ENCODE peak calls at places on chromosomes 5 and 9, in eight cellular contexts. D, U, K, M, L, S, C and P are unnamed samples.

GRCh38 chr9:77597057-77597456 is 51.1 kb downstream of the GNA14 start:
- DNase-seq in D (no peak), U (no peak), K (no peak), M (peak), L (no peak), S (no peak), C (no peak), P (no peak)

GRCh38 chr9:132622144-132622543 is 39.7 kb downstream of the BARHL1 start:
- DNase-seq in D (no peak), U (peak), K (peak), M (no peak), L (no peak), S (no peak), C (no peak), P (no peak)

GRCh38 chr5:160075073-160075472 is 44.2 kb downstream of the PWWP2A start:
- DNase-seq in D (no peak), U (peak), K (peak), M (no peak), L (no peak), S (no peak), C (no peak), P (no peak)

GRCh38 chr9:121736964-121737462 is 85.6 kb downstream of the DAB2IP start:
- DNase-seq in D (peak), U (no peak), K (no peak), M (no peak), L (no peak), S (no peak), C (no peak), P (peak)

GRCh38 chr5:179373961-179374505 is 28.8 kb upstream of the ADAMTS2 start:
- DNase-seq in D (peak), U (no peak), K (no peak), M (no peak), L (no peak), S (no peak), C (no peak), P (no peak)

GRCh38 chr9:127158995-127159801 is 36.8 kb upstream of the ANGPTL2 start:
- DNase-seq in D (peak), U (peak), K (peak), M (no peak), L (peak), S (peak), C (peak), P (peak)

GRCh38 chr9:130689937-130690700 is 3.5 kb upstream of the EXOSC2 start:
- DNase-seq in D (peak), U (peak), K (peak), M (peak), L (peak), S (peak), C (peak), P (peak)

GRCh38 chr5:138287252-138287651 is 12.8 kb upstream of the GFRA3 start:
- DNase-seq in D (no peak), U (no peak), K (no peak), M (no peak), L (no peak), S (no peak), C (no peak), P (no peak)

GRCh38 chr9:95515272-95516113 is 1.3 kb downstream of the PTCH1 start:
- DNase-seq in D (peak), U (no peak), K (no peak), M (peak), L (no peak), S (peak), C (no peak), P (no peak)

GRCh38 chr5:1759378-1759970 is 40.2 kb downstream of the MRPL36 start:
- DNase-seq in D (no peak), U (no peak), K (no peak), M (no peak), L (no peak), S (no peak), C (no peak), P (no peak)

GRCh38 chr5:14665949-14666741 is 1.6 kb downstream of the OTULIN start:
- DNase-seq in D (peak), U (no peak), K (peak), M (peak), L (peak), S (peak), C (no peak), P (peak)

GRCh38 chr9:91740713-91741112 is 209.3 kb downstream of the ROR2 start:
- DNase-seq in D (no peak), U (peak), K (peak), M (no peak), L (no peak), S (no peak), C (no peak), P (peak)

GRCh38 chr5:111670826-111671492 is 86.0 kb downstream of the NREP start:
- DNase-seq in D (no peak), U (no peak), K (peak), M (peak), L (no peak), S (no peak), C (no peak), P (no peak)

GRCh38 chr9:113579270-113580040 is 115.9 kb downstream of the RGS3 start:
- DNase-seq in D (peak), U (no peak), K (peak), M (no peak), L (peak), S (peak), C (no peak), P (no peak)

GRCh38 chr5:102903074-102903871 is 148.2 kb downstream of the PAM start:
- DNase-seq in D (no peak), U (peak), K (peak), M (no peak), L (no peak), S (no peak), C (no peak), P (no peak)

GRCh38 chr5:176133289-176133870 is 104.8 kb upstream of the SIMC1 start:
- DNase-seq in D (peak), U (no peak), K (no peak), M (no peak), L (no peak), S (no peak), C (no peak), P (no peak)

GRCh38 chr5:51606921-51607320 is 223.7 kb downstream of the ISL1 start:
- DNase-seq in D (no peak), U (no peak), K (no peak), M (no peak), L (no peak), S (no peak), C (no peak), P (no peak)

GRCh38 chr9:126984969-126985368 is 70.4 kb downstream of the RALGPS1 start:
- DNase-seq in D (no peak), U (no peak), K (no peak), M (no peak), L (no peak), S (no peak), C (peak), P (no peak)

GRCh38 chr9:122370869-122371467 is at the start of gene PTGS1:
- DNase-seq in D (peak), U (no peak), K (peak), M (peak), L (peak), S (peak), C (no peak), P (no peak)

GRCh38 chr5:82387041-82387818 is 109.1 kb upstream of the RPS23 start:
- DNase-seq in D (peak), U (peak), K (peak), M (peak), L (no peak), S (no peak), C (peak), P (no peak)

GRCh38 chr5:55308254-55308836 is 556 bp downstream of the MTREX start:
- DNase-seq in D (peak), U (no peak), K (peak), M (peak), L (peak), S (peak), C (no peak), P (peak)

GRCh38 chr9:129602598-129603415 is 18.1 kb downstream of the C9orf50 start:
- DNase-seq in D (no peak), U (no peak), K (no peak), M (no peak), L (no peak), S (no peak), C (no peak), P (no peak)

GRCh38 chr5:532521-533242 is 8.4 kb upstream of the SLC9A3 start:
- DNase-seq in D (no peak), U (no peak), K (no peak), M (no peak), L (no peak), S (no peak), C (no peak), P (no peak)

GRCh38 chr9:135480071-135480941 is 724 bp downstream of the PPP1R26 start:
- DNase-seq in D (peak), U (no peak), K (peak), M (peak), L (no peak), S (no peak), C (no peak), P (peak)

GRCh38 chr9:126702501-126703329 is 89.0 kb downstream of the LMX1B start:
- DNase-seq in D (peak), U (no peak), K (no peak), M (no peak), L (peak), S (peak), C (no peak), P (no peak)

GRCh38 chr5:15645376-15645775 is 145.4 kb downstream of the FBXL7 start:
- DNase-seq in D (no peak), U (peak), K (peak), M (peak), L (no peak), S (no peak), C (no peak), P (no peak)

GRCh38 chr5:36147681-36148080 is 4.0 kb downstream of the LMBRD2 start:
- DNase-seq in D (no peak), U (no peak), K (peak), M (peak), L (no peak), S (no peak), C (no peak), P (no peak)

DNA sequence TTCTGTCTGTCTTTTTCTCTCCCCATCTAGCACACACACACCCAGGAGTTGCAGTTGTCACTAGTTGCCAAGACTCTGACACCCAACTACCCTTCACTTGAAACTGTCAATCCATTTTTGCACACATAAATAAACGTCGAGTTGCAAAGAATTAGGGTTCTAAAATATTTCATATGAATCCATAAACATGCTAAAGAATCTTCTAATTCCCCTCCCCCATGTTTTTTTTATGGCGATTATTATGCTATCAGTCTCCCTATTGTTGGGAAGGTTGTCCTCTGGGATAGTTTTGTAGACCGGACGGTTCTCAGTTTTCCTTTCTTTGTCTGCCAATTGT is 164.7 kb upstream of the MPDZ start:
- DNase-seq in D (no peak), U (no peak), K (no peak), M (no peak), L (no peak), S (no peak), C (no peak), P (no peak)
- H3K4me2 ChIP-seq in D (no peak), U (peak), K (no peak), M (no peak), L (no peak), S (no peak), C (no peak), P (no peak)

DNA sequence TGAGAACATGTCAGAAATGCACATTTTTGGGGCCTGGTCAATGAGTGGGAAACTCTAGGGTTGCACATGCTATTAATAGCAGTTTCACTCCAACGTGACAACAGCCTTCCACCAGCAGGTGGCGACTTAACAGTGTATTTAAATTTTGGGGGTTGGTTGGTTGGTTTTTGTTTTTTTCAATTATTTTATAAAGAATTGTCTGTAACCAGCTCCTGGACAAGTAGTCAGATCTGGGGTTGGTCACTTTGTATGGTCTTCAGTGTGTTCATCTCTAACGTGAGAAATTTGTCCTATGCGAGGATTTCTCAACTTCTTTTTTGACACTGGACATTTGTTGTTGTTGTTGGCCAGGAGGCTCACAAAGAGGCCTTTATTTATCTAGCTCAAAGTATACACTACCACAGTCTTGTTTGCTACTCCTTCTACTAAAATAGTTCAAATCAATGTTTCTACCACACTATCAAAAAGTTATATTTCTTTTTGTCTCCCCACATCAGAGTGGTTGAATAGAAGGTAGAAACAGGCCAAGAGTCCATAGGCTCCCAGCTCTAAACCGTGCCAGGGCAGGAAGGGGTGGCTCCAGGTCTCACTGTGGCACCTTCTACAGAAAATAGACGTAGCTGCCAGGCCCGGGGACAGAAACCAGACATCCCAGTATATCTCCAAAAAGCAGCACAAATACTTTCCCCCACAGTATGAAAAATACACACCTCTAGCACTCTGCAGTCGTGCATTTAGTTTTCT is 110.4 kb downstream of the TRPM6 start:
- DNase-seq in D (peak), U (peak), K (peak), M (peak), L (peak), S (peak), C (peak), P (peak)
- H3K4me2 ChIP-seq in D (no peak), U (no peak), K (no peak), M (no peak), L (no peak), S (no peak), C (no peak), P (no peak)

DNA sequence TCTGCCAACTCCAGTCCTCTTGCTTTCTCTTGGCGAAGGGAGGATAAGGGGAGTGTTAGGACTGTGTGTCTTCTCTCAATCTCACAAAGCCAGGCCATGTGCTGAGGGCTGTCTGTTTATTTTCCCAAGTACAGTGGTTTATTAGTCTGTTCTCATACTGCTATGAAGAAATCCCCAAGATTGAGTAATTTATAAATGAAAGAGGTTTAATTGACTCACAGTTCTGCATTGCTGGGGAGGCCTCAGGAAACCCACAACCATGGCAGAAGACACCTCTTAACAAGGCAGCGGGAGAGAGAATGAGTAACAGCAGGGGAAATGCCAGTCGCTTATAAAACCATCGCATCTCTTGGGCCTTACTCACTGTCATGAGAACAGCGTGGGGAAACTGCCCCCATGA is 36.2 kb upstream of the CKS2 start:
- DNase-seq in D (no peak), U (peak), K (peak), M (no peak), L (no peak), S (no peak), C (no peak), P (no peak)
- H3K4me2 ChIP-seq in D (no peak), U (no peak), K (peak), M (no peak), L (no peak), S (no peak), C (no peak), P (no peak)

GRCh38 chr5:143271431-143271830 is 132.1 kb downstream of the NR3C1 start:
- DNase-seq in D (no peak), U (no peak), K (no peak), M (no peak), L (no peak), S (no peak), C (no peak), P (no peak)
- H3K4me2 ChIP-seq in D (no peak), U (no peak), K (no peak), M (no peak), L (no peak), S (no peak), C (no peak), P (no peak)

DNA sequence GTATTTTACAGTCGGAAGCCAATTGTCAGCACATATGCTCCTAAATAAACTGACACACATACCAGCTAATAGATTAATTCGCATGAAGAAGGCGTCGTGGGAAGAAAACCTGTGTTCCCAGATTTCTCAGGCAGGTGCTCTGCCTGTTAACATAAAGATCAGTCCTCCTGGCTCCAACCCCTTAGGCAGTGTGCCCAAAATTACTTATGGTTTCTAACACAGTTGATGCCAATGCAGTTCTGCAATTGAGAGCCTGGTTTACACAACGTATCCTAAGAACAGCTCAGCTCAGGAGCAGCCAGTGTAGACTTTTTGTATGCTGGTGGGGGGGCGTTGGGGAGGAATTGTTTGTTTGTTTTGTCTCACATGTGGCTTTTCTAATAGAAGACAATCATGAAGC is 208.3 kb downstream of the ENC1 start:
- DNase-seq in D (no peak), U (no peak), K (no peak), M (no peak), L (no peak), S (no peak), C (no peak), P (no peak)
- H3K4me2 ChIP-seq in D (no peak), U (no peak), K (no peak), M (no peak), L (no peak), S (no peak), C (no peak), P (no peak)

GRCh38 chr9:27356446-27356845 is 59.5 kb upstream of the EQTN start:
- DNase-seq in D (no peak), U (no peak), K (no peak), M (no peak), L (no peak), S (no peak), C (no peak), P (no peak)
- H3K4me2 ChIP-seq in D (no peak), U (no peak), K (no peak), M (no peak), L (no peak), S (no peak), C (no peak), P (no peak)